ENCODE peak calls at places on chromosome 1, in ten cellular contexts. G is psoas muscle, D is hepatocyte, U is AG04450, X is PC-9, I is bronchial epithelial cell, C is ovary, V is tibial nerve, E is mammary epithelial cell, R is neural progenitor cell. Y is an unnamed sample. For H3K27me3, the result is how much of the 10 kb centered on the place peaks cover.

GRCh38 chr1:77139389-77139788 is 79.8 kb downstream of the PIGK start:
- DNase-seq in G (no peak), D (no peak), U (no peak), X (no peak), I (no peak), C (no peak), V (no peak), E (no peak), R (no peak), Y (no peak)

GRCh38 chr1:226372885-226373284 is 35.0 kb downstream of the PARP1 start:
- DNase-seq in G (peak), D (no peak), U (no peak), X (no peak), I (no peak), C (no peak), V (no peak), E (no peak), R (no peak), Y (no peak)

GRCh38 chr1:155017021-155017945 is 14.7 kb downstream of the ZBTB7B start:
- DNase-seq in G (peak), D (peak), U (peak), X (peak), I (peak), C (peak), V (peak), E (peak), R (peak), Y (peak)

GRCh38 chr1:24727490-24728214 is 17.6 kb upstream of the CLIC4 start:
- DNase-seq in G (peak), D (peak), U (no peak), X (no peak), I (no peak), C (peak), V (no peak), E (peak), R (no peak), Y (peak)

GRCh38 chr1:154764773-154765172 is 105.3 kb downstream of the KCNN3 start:
- DNase-seq in G (no peak), D (no peak), U (no peak), X (no peak), I (no peak), C (no peak), V (no peak), E (no peak), R (no peak), Y (no peak)

GRCh38 chr1:91604632-91605031 is 104.0 kb downstream of the CDC7 start:
- DNase-seq in G (no peak), D (peak), U (peak), X (no peak), I (no peak), C (no peak), V (no peak), E (no peak), R (no peak), Y (no peak)

GRCh38 chr1:229093546-229094336 is 177.2 kb upstream of the RAB4A start:
- DNase-seq in G (no peak), D (peak), U (no peak), X (peak), I (peak), C (no peak), V (no peak), E (peak), R (no peak), Y (peak)

GRCh38 chr1:163093169-163093568 is 24.0 kb downstream of the RGS4 start:
- DNase-seq in G (no peak), D (no peak), U (no peak), X (no peak), I (no peak), C (no peak), V (no peak), E (no peak), R (no peak), Y (no peak)

GRCh38 chr1:51421961-51422360 is 91.6 kb upstream of the TTC39A start:
- DNase-seq in G (no peak), D (peak), U (peak), X (no peak), I (peak), C (no peak), V (no peak), E (peak), R (peak), Y (no peak)

GRCh38 chr1:36448530-36449051 is 1.7 kb downstream of the OSCP1 start:
- DNase-seq in G (no peak), D (no peak), U (no peak), X (no peak), I (peak), C (no peak), V (no peak), E (peak), R (no peak), Y (no peak)

GRCh38 chr1:33718166-33718565 is 145.7 kb upstream of the HMGB4 start:
- DNase-seq in G (no peak), D (no peak), U (no peak), X (no peak), I (no peak), C (no peak), V (no peak), E (no peak), R (no peak), Y (no peak)

GRCh38 chr1:202007703-202008489 is 2.5 kb upstream of the ELF3 start:
- DNase-seq in G (no peak), D (peak), U (no peak), X (peak), I (peak), C (no peak), V (no peak), E (peak), R (no peak), Y (peak)

GRCh38 chr1:240199758-240200655 is 108.3 kb downstream of the FMN2 start:
- DNase-seq in G (no peak), D (peak), U (no peak), X (no peak), I (no peak), C (no peak), V (no peak), E (no peak), R (no peak), Y (no peak)

GRCh38 chr1:89607888-89608626 is 24.9 kb upstream of the LRRC8C start:
- DNase-seq in G (no peak), D (no peak), U (no peak), X (no peak), I (peak), C (no peak), V (no peak), E (peak), R (no peak), Y (no peak)

GRCh38 chr1:75841421-75841820 is 44.7 kb downstream of the MSH4 start:
- DNase-seq in G (no peak), D (no peak), U (no peak), X (no peak), I (no peak), C (no peak), V (no peak), E (no peak), R (no peak), Y (no peak)

GRCh38 chr1:26550946-26551345 is 21.4 kb downstream of the RPS6KA1 start:
- DNase-seq in G (no peak), D (no peak), U (no peak), X (no peak), I (no peak), C (no peak), V (no peak), E (no peak), R (no peak), Y (no peak)

GRCh38 chr1:10170362-10170665 is 40.1 kb upstream of the KIF1B start:
- DNase-seq in G (no peak), D (peak), U (no peak), X (no peak), I (peak), C (no peak), V (no peak), E (peak), R (no peak), Y (no peak)

GRCh38 chr1:21337931-21338567 is 47.8 kb upstream of the ECE1 start:
- DNase-seq in G (peak), D (peak), U (no peak), X (peak), I (no peak), C (peak), V (peak), E (no peak), R (no peak), Y (peak)

GRCh38 chr1:43317817-43318471 is 17.2 kb downstream of the TIE1 start:
- DNase-seq in G (no peak), D (no peak), U (no peak), X (no peak), I (no peak), C (peak), V (no peak), E (no peak), R (no peak), Y (no peak)

GRCh38 chr1:237799762-237800474 is 90.8 kb downstream of the ZP4 start:
- DNase-seq in G (no peak), D (peak), U (no peak), X (peak), I (peak), C (no peak), V (no peak), E (peak), R (peak), Y (no peak)
- TF ChIP-seq CTCF in G (no peak), D (peak), U (no peak), X (peak), I (peak), C (no peak), V (no peak), E (peak), R (peak), Y (no peak)

DNA sequence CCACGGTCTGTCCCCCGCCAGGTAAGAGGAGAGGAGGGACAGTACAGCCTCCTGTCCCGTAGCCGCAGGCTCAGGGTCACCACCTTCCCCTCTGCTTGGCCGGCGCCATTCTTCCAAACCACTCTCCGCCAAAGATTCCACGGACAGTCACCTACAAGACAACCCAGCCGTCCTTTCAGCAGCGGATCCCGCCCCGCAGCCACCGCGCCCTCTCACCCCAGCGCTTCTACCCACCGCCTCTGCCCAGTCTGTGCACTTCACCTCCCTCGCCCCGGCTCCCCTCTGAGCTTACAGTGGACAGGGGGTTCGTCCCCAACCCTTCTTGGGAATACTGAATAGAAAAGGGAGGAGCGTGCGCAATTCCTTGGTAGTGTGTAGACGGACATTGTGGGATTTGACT is 319.6 kb downstream of the FAM72C start:
- DNase-seq in G (no peak), D (no peak), U (no peak), X (no peak), I (no peak), C (no peak), V (no peak), E (no peak), R (no peak), Y (no peak)
- H3K27me3 ChIP-seq in G (under half), D (under half), U (under half), X (under half), I (under half), C (under half), V (under half), E (under half), R (under half), Y (under half)

GRCh38 chr1:102852583-102852982 is 255.7 kb downstream of the COL11A1 start:
- DNase-seq in G (no peak), D (no peak), U (no peak), X (no peak), I (no peak), C (no peak), V (no peak), E (no peak), R (peak), Y (no peak)
- TF ChIP-seq CTCF in G (no peak), D (peak), U (peak), X (peak), I (no peak), C (no peak), V (no peak), E (no peak), R (peak), Y (no peak)

GRCh38 chr1:7098641-7099040 is 313.4 kb downstream of the CAMTA1 start:
- DNase-seq in G (no peak), D (no peak), U (no peak), X (no peak), I (no peak), C (no peak), V (no peak), E (no peak), R (no peak), Y (no peak)
- H3K27me3 ChIP-seq in G (under half), D (under half), U (under half), X (half or more), I (under half), C (under half), V (under half), E (under half), R (under half), Y (under half)

GRCh38 chr1:40039245-40039756 is 1.2 kb upstream of the CAP1 start:
- DNase-seq in G (no peak), D (no peak), U (no peak), X (no peak), I (peak), C (no peak), V (no peak), E (no peak), R (no peak), Y (no peak)
- TF ChIP-seq CTCF in G (peak), D (peak), U (no peak), X (no peak), I (no peak), C (no peak), V (no peak), E (no peak), R (no peak), Y (no peak)

GRCh38 chr1:54994355-54994990 is 4.3 kb upstream of the BSND start:
- DNase-seq in G (no peak), D (no peak), U (no peak), X (no peak), I (no peak), C (no peak), V (no peak), E (no peak), R (no peak), Y (no peak)

GRCh38 chr1:54990916-54991315 is 7.8 kb upstream of the BSND start:
- DNase-seq in G (no peak), D (no peak), U (no peak), X (no peak), I (no peak), C (no peak), V (no peak), E (no peak), R (no peak), Y (no peak)

GRCh38 chr1:54995013-54995760 is 3.5 kb upstream of the BSND start:
- DNase-seq in G (no peak), D (no peak), U (no peak), X (no peak), I (no peak), C (no peak), V (no peak), E (no peak), R (no peak), Y (no peak)

GRCh38 chr1:54991939-54992338 is 6.8 kb upstream of the BSND start:
- DNase-seq in G (no peak), D (no peak), U (no peak), X (no peak), I (no peak), C (no peak), V (no peak), E (no peak), R (no peak), Y (no peak)

DNA sequence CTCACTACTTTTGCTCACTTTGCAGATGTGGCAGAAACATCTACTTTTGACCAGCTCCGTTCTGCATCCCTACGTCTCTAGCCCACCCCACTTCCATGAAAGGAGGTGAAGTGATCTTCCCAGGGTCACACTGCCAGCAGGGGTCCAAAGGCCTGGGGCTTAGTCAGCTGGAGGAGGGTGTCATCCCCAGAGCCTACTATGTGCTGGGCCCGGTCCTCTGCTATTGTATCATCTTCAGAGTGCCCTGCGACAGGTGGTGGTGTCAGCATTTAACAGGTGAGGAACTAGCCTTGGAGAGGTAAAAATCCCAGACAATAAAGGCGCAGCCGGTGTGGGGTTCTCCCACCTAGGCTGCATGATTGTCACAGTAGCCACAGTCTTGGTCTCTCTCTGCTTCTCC is 5.6 kb upstream of the BSND start:
- DNase-seq in G (no peak), D (no peak), U (no peak), X (no peak), I (no peak), C (no peak), V (no peak), E (no peak), R (no peak), Y (no peak)
- H3K27me3 ChIP-seq in G (under half), D (under half), U (under half), X (under half), I (under half), C (under half), V (under half), E (under half), R (under half), Y (under half)

DNA sequence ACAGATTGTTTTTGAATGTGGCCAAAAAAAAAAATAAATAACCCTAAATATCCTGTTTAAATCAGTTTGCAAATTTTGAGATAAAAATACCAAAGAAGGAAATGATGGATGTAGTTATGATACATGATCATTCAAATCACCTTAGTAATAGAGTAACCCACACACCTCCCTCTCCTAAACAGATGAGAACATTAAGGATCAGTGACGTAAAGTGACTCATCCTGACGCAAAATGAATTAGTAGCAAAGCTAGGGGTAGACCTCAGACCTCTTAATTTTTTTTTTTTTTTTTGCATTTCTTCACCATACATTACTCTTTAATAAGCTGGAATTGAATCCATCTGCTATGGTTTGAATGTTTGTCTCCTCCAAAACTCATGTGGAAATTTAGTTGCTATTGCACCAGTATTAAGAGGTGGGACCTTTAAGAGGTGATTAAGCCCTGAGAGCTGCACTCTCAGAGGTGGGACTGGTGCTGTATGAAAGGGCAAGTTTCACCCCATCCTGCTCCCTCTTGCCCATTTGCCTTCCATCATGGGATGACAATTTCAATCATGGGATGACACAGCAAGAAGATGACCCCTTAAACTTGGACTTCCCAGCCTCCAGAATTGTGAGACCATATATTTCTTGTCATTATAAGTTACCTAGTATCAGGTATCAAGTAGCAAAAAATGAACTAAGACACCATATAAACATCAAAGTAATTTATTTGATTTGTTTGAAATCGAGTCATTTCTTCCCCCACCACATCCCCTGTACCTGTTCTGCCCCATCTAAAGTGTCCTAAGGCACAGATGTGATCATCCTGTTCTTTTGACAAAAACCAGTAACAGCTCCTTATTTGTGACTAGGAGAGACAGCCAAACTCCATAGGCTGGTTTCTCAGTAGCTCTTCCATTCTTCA is 114.6 kb upstream of the DUSP10 start:
- DNase-seq in G (no peak), D (no peak), U (peak), X (no peak), I (peak), C (no peak), V (no peak), E (peak), R (no peak), Y (no peak)
- TF ChIP-seq CTCF in G (no peak), D (no peak), U (no peak), X (no peak), I (no peak), C (no peak), V (no peak), E (no peak), R (no peak), Y (no peak)

DNA sequence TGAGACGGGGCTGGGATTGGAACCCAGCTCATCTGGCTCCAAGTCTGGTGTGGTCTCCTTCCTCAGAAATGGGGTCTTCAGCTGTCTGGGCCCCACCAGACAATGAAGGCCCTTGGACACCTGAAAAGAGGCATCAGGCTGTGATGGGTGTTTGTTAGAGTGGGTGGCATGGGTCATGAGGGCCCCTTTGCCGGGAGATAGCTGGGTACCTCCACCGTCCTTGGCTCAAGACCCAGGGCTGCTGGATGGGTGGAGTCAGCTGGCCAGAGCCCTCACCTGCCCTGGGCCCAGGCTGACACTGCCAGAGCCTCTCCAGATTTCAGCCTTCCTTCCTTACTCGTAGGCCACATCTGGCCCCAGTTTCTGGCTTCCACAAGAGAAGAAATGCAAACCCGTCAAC is 13.4 kb upstream of the TTC22 start:
- DNase-seq in G (no peak), D (peak), U (no peak), X (no peak), I (no peak), C (no peak), V (no peak), E (no peak), R (no peak), Y (no peak)
- H3K27me3 ChIP-seq in G (under half), D (under half), U (under half), X (under half), I (under half), C (under half), V (under half), E (under half), R (under half), Y (under half)

DNA sequence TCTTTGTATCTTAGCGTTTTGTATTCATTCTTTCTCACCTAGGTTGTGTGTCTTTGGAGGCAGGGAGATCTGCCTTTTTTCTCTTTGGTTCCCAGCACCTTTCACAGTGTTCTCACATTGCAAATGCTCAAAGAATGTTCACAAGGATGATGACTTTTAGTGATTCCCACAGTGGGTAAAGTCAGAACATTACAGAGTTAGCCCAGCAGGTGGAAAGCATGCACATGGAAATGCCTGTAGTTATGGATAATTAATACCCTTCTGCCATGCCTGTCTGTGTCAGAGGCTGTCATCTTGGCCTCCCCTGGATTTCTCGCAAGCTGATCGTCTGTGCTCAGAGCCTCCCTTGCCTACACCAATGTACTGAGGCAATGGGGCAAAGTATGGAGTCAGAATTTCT is 458.9 kb downstream of the LMO4 start:
- DNase-seq in G (no peak), D (peak), U (no peak), X (no peak), I (peak), C (no peak), V (no peak), E (peak), R (no peak), Y (no peak)
- TF ChIP-seq CTCF in G (no peak), D (peak), U (peak), X (peak), I (no peak), C (no peak), V (no peak), E (no peak), R (no peak), Y (no peak)

GRCh38 chr1:46483597-46483996 is 6.0 kb upstream of the DMBX1 start:
- DNase-seq in G (no peak), D (no peak), U (no peak), X (no peak), I (no peak), C (no peak), V (no peak), E (no peak), R (no peak), Y (no peak)

GRCh38 chr1:46485564-46486431 is 3.8 kb upstream of the DMBX1 start:
- DNase-seq in G (no peak), D (no peak), U (no peak), X (no peak), I (no peak), C (no peak), V (no peak), E (no peak), R (peak), Y (no peak)

GRCh38 chr1:46486432-46487015 is 3.1 kb upstream of the DMBX1 start:
- DNase-seq in G (no peak), D (no peak), U (no peak), X (no peak), I (no peak), C (no peak), V (no peak), E (no peak), R (no peak), Y (no peak)

GRCh38 chr1:46487818-46488218 is 1.8 kb upstream of the DMBX1 start:
- DNase-seq in G (no peak), D (no peak), U (no peak), X (no peak), I (no peak), C (no peak), V (no peak), E (no peak), R (peak), Y (no peak)

GRCh38 chr1:46484783-46485490 is 4.7 kb upstream of the DMBX1 start:
- DNase-seq in G (no peak), D (no peak), U (no peak), X (no peak), I (no peak), C (no peak), V (no peak), E (no peak), R (no peak), Y (no peak)
- H3K27me3 ChIP-seq in G (under half), D (half or more), U (half or more), X (under half), I (under half), C (under half), V (under half), E (under half), R (half or more), Y (under half)

Y was measured in lung.